ENCODE peak calls at places on chromosomes 6 and 20, in nine cellular contexts. E is NK-92 treated with Interleukin-12 subunit alpha and Interleukin-12 subunit beta, amount 100 ng/mL, for 24 hours; D is HCT116; X is AG09319; L is psoas muscle; C is HCEC 1CT; Q is esophagus squamous epithelium; S is AG10803; G is effector CD8-positive, alpha-beta T cell. O is an unnamed sample.

GRCh38 chr6:39338406-39338805 is 15.9 kb upstream of the KCNK16 start:
- DNase-seq in E (no peak), C (no peak), G (no peak), S (no peak), Q (no peak), L (no peak), X (no peak), D (no peak), O (no peak)

GRCh38 chr6:169455470-169455869 is 201.8 kb upstream of the THBS2 start:
- DNase-seq in L (no peak), C (no peak), G (no peak), Q (no peak), D (no peak), X (no peak), S (no peak), E (no peak), O (no peak)

GRCh38 chr6:128415387-128415786 is 105.0 kb downstream of the PTPRK start:
- DNase-seq in L (no peak), E (no peak), Q (no peak), D (no peak), X (no peak), G (no peak), S (no peak), C (no peak), O (no peak)

GRCh38 chr6:142867355-142867801 is 77.6 kb downstream of the HIVEP2 start:
- DNase-seq in X (no peak), S (no peak), Q (no peak), E (no peak), D (no peak), C (no peak), L (no peak), G (no peak), O (no peak)

GRCh38 chr20:13320702-13321101 is 99.6 kb downstream of the ISM1 start:
- DNase-seq in D (no peak), L (no peak), E (no peak), S (no peak), C (no peak), Q (no peak), X (no peak), G (no peak), O (no peak)

GRCh38 chr6:30097902-30098606 is 14.8 kb downstream of the TRIM31 start:
- DNase-seq in G (no peak), D (no peak), S (no peak), C (no peak), L (no peak), Q (no peak), E (no peak), X (no peak), O (no peak)

GRCh38 chr6:152129606-152130249 is 322.2 kb downstream of the ESR1 start:
- DNase-seq in E (no peak), C (no peak), X (no peak), L (no peak), G (no peak), S (peak; percentile 81), D (no peak), Q (no peak), O (no peak)

GRCh38 chr20:10090588-10091166 is 55.9 kb downstream of the ANKEF1 start:
- DNase-seq in X (no peak), E (no peak), G (no peak), C (peak; percentile 46), S (peak; percentile 64), L (peak; percentile 39), D (peak; percentile 38), Q (no peak), O (peak; percentile 48)

GRCh38 chr6:108914235-108915022 is 66.2 kb downstream of the ARMC2 start:
- DNase-seq in X (no peak), L (no peak), Q (no peak), D (peak; percentile 32), C (peak; percentile 14), G (peak; percentile 11), S (peak; percentile 16), E (no peak), O (no peak)

GRCh38 chr20:24770628-24771556 is 178.2 kb upstream of the CST7 start:
- DNase-seq in S (no peak), Q (no peak), C (no peak), D (no peak), G (no peak), X (no peak), L (no peak), E (no peak), O (no peak)

GRCh38 chr20:32685541-32686529 is 12.1 kb upstream of the C20orf203 start:
- DNase-seq in G (no peak), X (peak; percentile 91), S (peak; percentile 96), D (no peak), C (peak; percentile 97), E (peak; percentile 22), Q (no peak), L (no peak), O (no peak)

GRCh38 chr6:43716099-43716498 is 28.5 kb upstream of the MRPS18A start:
- DNase-seq in D (no peak), Q (no peak), G (no peak), L (peak; percentile 72), E (no peak), X (no peak), S (no peak), C (no peak), O (no peak)

GRCh38 chr6:115396112-115396906 is 664.4 kb downstream of the FRK start:
- DNase-seq in L (no peak), E (no peak), G (no peak), Q (no peak), X (no peak), S (no peak), D (no peak), C (no peak), O (no peak)

GRCh38 chr6:150142657-150143501 is at the start of gene PPP1R14C:
- DNase-seq in L (peak; percentile 75), G (no peak), E (no peak), S (peak; percentile 38), Q (no peak), X (no peak), D (no peak), C (no peak), O (peak; percentile 55)

GRCh38 chr20:40257763-40258162 is 431.3 kb downstream of the MAFB start:
- DNase-seq in D (no peak), E (no peak), X (no peak), Q (no peak), G (no peak), L (no peak), C (no peak), S (no peak), O (no peak)

GRCh38 chr6:52050051-52050405 is 37.4 kb downstream of the PKHD1 start:
- DNase-seq in E (no peak), C (no peak), G (no peak), Q (no peak), X (no peak), D (no peak), S (no peak), L (no peak), O (no peak)

GRCh38 chr6:108179741-108180140 is 13.9 kb downstream of the NR2E1 start:
- DNase-seq in E (no peak), L (no peak), X (no peak), D (no peak), Q (no peak), C (no peak), S (no peak), G (no peak), O (no peak)

GRCh38 chr6:7617954-7618764 is 28.2 kb downstream of the SNRNP48 start:
- DNase-seq in L (no peak), Q (no peak), C (no peak), D (no peak), S (peak; percentile 93), X (peak; percentile 64), E (no peak), G (no peak), O (no peak)

GRCh38 chr20:33561981-33562601 is 72.2 kb downstream of the CBFA2T2 start:
- DNase-seq in X (peak; percentile 82), Q (no peak), C (peak; percentile 90), S (peak; percentile 95), G (no peak), D (peak; percentile 28), E (no peak), L (peak; percentile 67), O (peak; percentile 79)

GRCh38 chr6:168274046-168274952 is 45.3 kb downstream of the DACT2 start:
- DNase-seq in L (no peak), Q (no peak), C (no peak), G (no peak), D (no peak), X (no peak), S (no peak), E (no peak), O (no peak)

GRCh38 chr6:168418151-168418551 is 22.8 kb upstream of the SMOC2 start:
- DNase-seq in X (no peak), Q (no peak), C (no peak), L (peak; percentile 73), S (no peak), E (no peak), D (no peak), G (no peak), O (no peak)

GRCh38 chr6:53915292-53915691 is 120.5 kb downstream of the LRRC1 start:
- DNase-seq in Q (no peak), D (no peak), S (no peak), G (no peak), X (no peak), C (no peak), E (no peak), L (no peak), O (no peak)

GRCh38 chr20:38210741-38211140 is 45.7 kb upstream of the TGM2 start:
- DNase-seq in Q (no peak), S (peak; percentile 34), G (no peak), L (no peak), D (no peak), X (no peak), C (peak; percentile 53), E (no peak), O (no peak)

GRCh38 chr20:53981752-53982437 is 88.5 kb downstream of the BCAS1 start:
- DNase-seq in G (no peak), D (no peak), E (peak; percentile 26), L (no peak), X (no peak), Q (no peak), C (peak; percentile 18), S (no peak), O (no peak)

GRCh38 chr6:105389543-105389942 is 13.3 kb downstream of the PREP start:
- DNase-seq in S (peak; percentile 9), G (no peak), E (no peak), X (no peak), D (no peak), L (no peak), Q (no peak), C (no peak), O (no peak)

GRCh38 chr6:37365791-37366190 is 12.0 kb downstream of the RNF8 start:
- DNase-seq in C (peak; percentile 3), Q (no peak), D (no peak), X (no peak), G (no peak), E (no peak), L (no peak), S (peak; percentile 17), O (no peak)

GRCh38 chr6:153104220-153104619 is 26.9 kb downstream of the RGS17 start:
- DNase-seq in D (no peak), G (no peak), S (no peak), Q (no peak), L (no peak), E (no peak), X (no peak), C (no peak), O (no peak)

GRCh38 chr20:45959126-45959525 is 12.9 kb downstream of the ZNF335 start:
- DNase-seq in E (no peak), G (no peak), D (no peak), C (no peak), S (no peak), Q (no peak), L (peak; percentile 42), X (no peak), O (no peak)

O was measured in NCI-H526 treated with DMSO at 0.1 percent for 48 hours.